ENCODE peak calls at places on chromosomes 2 and 18, in seven cellular contexts. One of them, this sample, is unnamed.

GRCh38 chr2:74065456-74065855 is 80.7 kb downstream of the TET3 start:
- DNase-seq in MM.1S: no peak
- DNase-seq in neural progenitor cell: no peak
- DNase-seq in GM23248: no peak
- DNase-seq in HCT116: no peak
- DNase-seq in hepatocyte: no peak
- DNase-seq in GM23338: no peak
- DNase-seq in this sample: no peak

GRCh38 chr2:166463640-166464039 is 30.4 kb downstream of the SCN7A start:
- DNase-seq in MM.1S: no peak
- DNase-seq in neural progenitor cell: no peak
- DNase-seq in GM23248: no peak
- DNase-seq in HCT116: no peak
- DNase-seq in hepatocyte: no peak
- DNase-seq in GM23338: no peak
- DNase-seq in this sample: no peak

GRCh38 chr2:31051213-31052185 is 86.7 kb downstream of the GALNT14 start:
- DNase-seq in MM.1S: no peak
- DNase-seq in neural progenitor cell: no peak
- DNase-seq in GM23248: no peak
- DNase-seq in HCT116: no peak
- DNase-seq in hepatocyte: no peak
- DNase-seq in GM23338: no peak
- DNase-seq in this sample: no peak

GRCh38 chr2:128622371-128622770 is 303.7 kb upstream of the HS6ST1 start:
- DNase-seq in MM.1S: no peak
- DNase-seq in neural progenitor cell: no peak
- DNase-seq in GM23248: no peak
- DNase-seq in HCT116: no peak
- DNase-seq in hepatocyte: no peak
- DNase-seq in GM23338: no peak
- DNase-seq in this sample: no peak

GRCh38 chr2:216319771-216320170 is 52.5 kb downstream of the MARCHF4 start:
- DNase-seq in MM.1S: no peak
- DNase-seq in neural progenitor cell: peak; percentile 79
- DNase-seq in GM23248: peak; percentile 78
- DNase-seq in HCT116: no peak
- DNase-seq in hepatocyte: no peak
- DNase-seq in GM23338: peak; percentile 79
- DNase-seq in this sample: no peak

GRCh38 chr2:165758276-165758675 is 35.8 kb downstream of the GALNT3 start:
- DNase-seq in MM.1S: no peak
- DNase-seq in neural progenitor cell: no peak
- DNase-seq in GM23248: no peak
- DNase-seq in HCT116: no peak
- DNase-seq in hepatocyte: no peak
- DNase-seq in GM23338: no peak
- DNase-seq in this sample: peak; percentile 28

GRCh38 chr2:174605687-174606086 is 8.1 kb upstream of the WIPF1 start:
- DNase-seq in MM.1S: peak; percentile 28
- DNase-seq in neural progenitor cell: no peak
- DNase-seq in GM23248: peak; percentile 76
- DNase-seq in HCT116: peak; percentile 6
- DNase-seq in hepatocyte: no peak
- DNase-seq in GM23338: peak; percentile 24
- DNase-seq in this sample: peak; percentile 33

GRCh38 chr18:28175047-28175929 is 1.6 kb downstream of the CDH2 start:
- DNase-seq in MM.1S: no peak
- DNase-seq in neural progenitor cell: peak; percentile 88
- DNase-seq in GM23248: peak; percentile 83
- DNase-seq in HCT116: no peak
- DNase-seq in hepatocyte: peak; percentile 82
- DNase-seq in GM23338: peak; percentile 67
- DNase-seq in this sample: peak; percentile 35

GRCh38 chr18:34837769-34838194 is 127.7 kb downstream of the DTNA start:
- DNase-seq in MM.1S: no peak
- DNase-seq in neural progenitor cell: no peak
- DNase-seq in GM23248: no peak
- DNase-seq in HCT116: no peak
- DNase-seq in hepatocyte: no peak
- DNase-seq in GM23338: no peak
- DNase-seq in this sample: no peak

GRCh38 chr2:183541766-183542165 is 417.5 kb downstream of the NUP35 start:
- DNase-seq in MM.1S: no peak
- DNase-seq in neural progenitor cell: no peak
- DNase-seq in GM23248: peak; percentile 12
- DNase-seq in HCT116: no peak
- DNase-seq in hepatocyte: peak; percentile 86
- DNase-seq in GM23338: no peak
- DNase-seq in this sample: peak; percentile 46

GRCh38 chr2:204914708-204915107 is 369.4 kb downstream of the PARD3B start:
- DNase-seq in MM.1S: no peak
- DNase-seq in neural progenitor cell: no peak
- DNase-seq in GM23248: no peak
- DNase-seq in HCT116: no peak
- DNase-seq in hepatocyte: no peak
- DNase-seq in GM23338: no peak
- DNase-seq in this sample: no peak

GRCh38 chr18:76441002-76441667 is 53.9 kb downstream of the ZNF516 start:
- DNase-seq in MM.1S: no peak
- DNase-seq in neural progenitor cell: no peak
- DNase-seq in GM23248: no peak
- DNase-seq in HCT116: no peak
- DNase-seq in hepatocyte: no peak
- DNase-seq in GM23338: no peak
- DNase-seq in this sample: no peak

GRCh38 chr2:18345848-18346247 is 214.6 kb downstream of the RDH14 start:
- DNase-seq in MM.1S: no peak
- DNase-seq in neural progenitor cell: no peak
- DNase-seq in GM23248: peak; percentile 25
- DNase-seq in HCT116: no peak
- DNase-seq in hepatocyte: peak; percentile 41
- DNase-seq in GM23338: no peak
- DNase-seq in this sample: peak; percentile 21

GRCh38 chr2:70897203-70897976 is 38.3 kb upstream of the ATP6V1B1 start:
- DNase-seq in MM.1S: no peak
- DNase-seq in neural progenitor cell: no peak
- DNase-seq in GM23248: peak; percentile 36
- DNase-seq in HCT116: no peak
- DNase-seq in hepatocyte: no peak
- DNase-seq in GM23338: no peak
- DNase-seq in this sample: no peak

GRCh38 chr2:40304340-40304739 is 147.6 kb downstream of the SLC8A1 start:
- DNase-seq in MM.1S: no peak
- DNase-seq in neural progenitor cell: no peak
- DNase-seq in GM23248: peak; percentile 49
- DNase-seq in HCT116: no peak
- DNase-seq in hepatocyte: no peak
- DNase-seq in GM23338: peak; percentile 38
- DNase-seq in this sample: no peak

GRCh38 chr2:39949131-39949530 is 170.1 kb upstream of the THUMPD2 start:
- DNase-seq in MM.1S: no peak
- DNase-seq in neural progenitor cell: no peak
- DNase-seq in GM23248: no peak
- DNase-seq in HCT116: no peak
- DNase-seq in hepatocyte: no peak
- DNase-seq in GM23338: no peak
- DNase-seq in this sample: no peak

GRCh38 chr2:214410918-214411554 is at the start of gene VWC2L:
- DNase-seq in MM.1S: peak; percentile 71
- DNase-seq in neural progenitor cell: peak; percentile 92
- DNase-seq in GM23248: peak; percentile 86
- DNase-seq in HCT116: peak; percentile 22
- DNase-seq in hepatocyte: peak; percentile 91
- DNase-seq in GM23338: peak; percentile 93
- DNase-seq in this sample: peak; percentile 87

GRCh38 chr2:118993392-118993752 is 51.4 kb downstream of the MARCO start:
- DNase-seq in MM.1S: no peak
- DNase-seq in neural progenitor cell: no peak
- DNase-seq in GM23248: no peak
- DNase-seq in HCT116: no peak
- DNase-seq in hepatocyte: no peak
- DNase-seq in GM23338: no peak
- DNase-seq in this sample: no peak

GRCh38 chr2:146041291-146041868 is 1521.5 kb upstream of the ZEB2 start:
- DNase-seq in MM.1S: no peak
- DNase-seq in neural progenitor cell: peak; percentile 13
- DNase-seq in GM23248: no peak
- DNase-seq in HCT116: no peak
- DNase-seq in hepatocyte: no peak
- DNase-seq in GM23338: no peak
- DNase-seq in this sample: no peak

GRCh38 chr2:16658082-16658481 is 7.6 kb downstream of the CYRIA start:
- DNase-seq in MM.1S: no peak
- DNase-seq in neural progenitor cell: no peak
- DNase-seq in GM23248: no peak
- DNase-seq in HCT116: no peak
- DNase-seq in hepatocyte: no peak
- DNase-seq in GM23338: no peak
- DNase-seq in this sample: no peak

GRCh38 chr18:70555046-70555445 is 266.2 kb downstream of the SOCS6 start:
- DNase-seq in MM.1S: no peak
- DNase-seq in neural progenitor cell: no peak
- DNase-seq in GM23248: no peak
- DNase-seq in HCT116: no peak
- DNase-seq in hepatocyte: no peak
- DNase-seq in GM23338: no peak
- DNase-seq in this sample: no peak

GRCh38 chr2:129698593-129698992 is 280.9 kb upstream of the RAB6C start:
- DNase-seq in MM.1S: no peak
- DNase-seq in neural progenitor cell: no peak
- DNase-seq in GM23248: no peak
- DNase-seq in HCT116: no peak
- DNase-seq in hepatocyte: peak; percentile 39
- DNase-seq in GM23338: no peak
- DNase-seq in this sample: no peak

GRCh38 chr2:71604709-71605085 is 151.3 kb downstream of the DYSF start:
- DNase-seq in MM.1S: no peak
- DNase-seq in neural progenitor cell: no peak
- DNase-seq in GM23248: no peak
- DNase-seq in HCT116: no peak
- DNase-seq in hepatocyte: no peak
- DNase-seq in GM23338: no peak
- DNase-seq in this sample: no peak

GRCh38 chr2:213187833-213188532 is 36.6 kb upstream of the IKZF2 start:
- DNase-seq in MM.1S: no peak
- DNase-seq in neural progenitor cell: peak; percentile 83
- DNase-seq in GM23248: peak; percentile 60
- DNase-seq in HCT116: no peak
- DNase-seq in hepatocyte: peak; percentile 19
- DNase-seq in GM23338: peak; percentile 96
- DNase-seq in this sample: peak; percentile 31

DNA sequence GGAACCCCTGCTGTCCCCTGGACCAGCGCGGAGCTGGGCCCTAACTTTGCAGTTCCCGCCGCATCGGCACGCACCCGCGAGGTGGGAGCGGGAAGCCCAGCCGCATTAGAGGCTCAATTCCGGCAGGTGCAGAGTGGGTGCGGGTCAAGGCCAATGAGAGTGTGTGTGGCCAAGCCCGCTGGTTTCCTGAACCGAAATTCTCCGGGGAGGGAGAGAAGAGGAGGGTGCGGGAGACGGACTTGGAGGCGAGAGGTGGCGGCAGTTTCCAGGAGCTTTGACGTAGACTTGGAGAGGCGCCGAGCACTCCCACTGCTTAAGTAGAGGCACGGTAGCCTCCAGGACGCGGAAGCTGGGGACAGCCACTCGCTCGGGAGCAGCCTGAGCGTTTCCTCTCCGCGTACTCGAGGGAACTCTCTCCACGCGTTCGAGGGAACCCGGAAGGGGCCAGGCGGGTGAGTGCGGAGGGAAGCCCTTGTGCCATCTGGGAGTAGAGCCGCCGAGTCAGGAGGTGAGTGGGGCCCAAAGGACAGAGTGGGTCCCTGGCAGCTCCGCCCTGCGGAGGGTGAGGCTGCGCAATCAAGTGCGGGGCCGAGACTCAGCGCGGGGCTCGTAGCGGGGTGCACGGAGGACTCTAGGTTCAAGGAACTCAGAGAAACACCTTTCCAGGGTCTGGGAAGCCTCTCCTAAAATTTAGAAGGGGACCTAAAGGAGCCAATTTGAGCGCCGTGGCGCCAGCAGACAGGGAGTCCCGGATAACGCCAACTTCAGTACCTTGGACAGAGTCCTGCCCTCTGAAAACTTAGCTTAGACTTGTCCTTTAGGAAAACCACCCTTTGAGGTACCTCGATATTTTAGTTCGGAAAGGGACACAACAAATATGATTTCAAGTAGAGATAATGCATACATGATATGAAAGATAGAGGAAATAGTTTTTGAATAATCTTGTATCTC is at the start of gene FAM237A:
- DNase-seq in MM.1S: peak; percentile 25
- DNase-seq in neural progenitor cell: peak; percentile 89
- DNase-seq in GM23248: peak; percentile 74
- DNase-seq in HCT116: peak; percentile 4
- DNase-seq in hepatocyte: peak; percentile 84
- DNase-seq in GM23338: peak; percentile 94
- DNase-seq in this sample: peak; percentile 58
- TF ChIP-seq EZH2 in MM.1S: no peak
- TF ChIP-seq EZH2 in neural progenitor cell: peak; percentile 75
- TF ChIP-seq EZH2 in GM23248: no peak
- TF ChIP-seq EZH2 in HCT116: no peak
- TF ChIP-seq EZH2 in hepatocyte: no peak
- TF ChIP-seq EZH2 in GM23338: peak; percentile 10
- TF ChIP-seq EZH2 in this sample: no peak

GRCh38 chr2:161122772-161123530 is 37.3 kb upstream of the TANK start:
- DNase-seq in MM.1S: peak; percentile 29
- DNase-seq in neural progenitor cell: no peak
- DNase-seq in GM23248: peak; percentile 91
- DNase-seq in HCT116: peak; percentile 81
- DNase-seq in hepatocyte: peak; percentile 78
- DNase-seq in GM23338: peak; percentile 43
- DNase-seq in this sample: peak; percentile 88
- H3K4me3 ChIP-seq in MM.1S: no peak overlapping the region
- H3K4me3 ChIP-seq in neural progenitor cell: no peak overlapping the region
- H3K4me3 ChIP-seq in GM23248: peak overlapping the region; percentile 60
- H3K4me3 ChIP-seq in HCT116: peak overlapping the region; percentile 46
- H3K4me3 ChIP-seq in hepatocyte: no peak overlapping the region
- H3K4me3 ChIP-seq in GM23338: no peak overlapping the region
- H3K4me3 ChIP-seq in this sample: peak overlapping the region; percentile 61

DNA sequence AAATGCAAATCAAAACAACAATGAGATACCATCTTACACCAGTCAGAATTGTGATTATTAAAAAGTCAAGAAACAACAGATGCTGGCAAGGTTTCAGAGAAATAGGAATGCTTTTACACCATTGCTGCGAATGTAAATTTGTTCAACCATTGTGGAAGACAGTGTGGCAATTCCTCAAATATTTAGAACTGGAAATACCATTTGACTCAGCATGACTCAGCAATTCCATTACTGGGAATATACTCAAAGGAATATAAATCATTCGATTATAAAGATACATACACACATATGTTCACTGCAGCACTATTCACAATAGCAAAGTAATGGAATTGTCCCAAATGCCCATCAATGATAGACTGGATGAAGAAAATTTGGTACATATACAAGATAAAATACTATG is 516.7 kb downstream of the ERBB4 start:
- DNase-seq in MM.1S: no peak
- DNase-seq in neural progenitor cell: no peak
- DNase-seq in GM23248: peak; percentile 41
- DNase-seq in HCT116: peak; percentile 3
- DNase-seq in hepatocyte: no peak
- DNase-seq in GM23338: no peak
- DNase-seq in this sample: peak; percentile 93
- TF ChIP-seq EZH2phosphoT487 in MM.1S: no peak
- TF ChIP-seq EZH2phosphoT487 in neural progenitor cell: no peak
- TF ChIP-seq EZH2phosphoT487 in GM23248: no peak
- TF ChIP-seq EZH2phosphoT487 in HCT116: no peak
- TF ChIP-seq EZH2phosphoT487 in hepatocyte: no peak
- TF ChIP-seq EZH2phosphoT487 in GM23338: no peak
- TF ChIP-seq EZH2phosphoT487 in this sample: no peak

GRCh38 chr2:60480089-60480773 is 73.2 kb downstream of the BCL11A start:
- DNase-seq in MM.1S: no peak
- DNase-seq in neural progenitor cell: no peak
- DNase-seq in GM23248: no peak
- DNase-seq in HCT116: no peak
- DNase-seq in hepatocyte: peak; percentile 30
- DNase-seq in GM23338: no peak
- DNase-seq in this sample: no peak
- TF ChIP-seq EZH2 in MM.1S: no peak
- TF ChIP-seq EZH2 in neural progenitor cell: no peak
- TF ChIP-seq EZH2 in GM23248: no peak
- TF ChIP-seq EZH2 in HCT116: no peak
- TF ChIP-seq EZH2 in hepatocyte: no peak
- TF ChIP-seq EZH2 in GM23338: no peak
- TF ChIP-seq EZH2 in this sample: no peak